ENCODE peak calls at places on chromosomes 12 and 14, in ten cellular contexts. V, S, U, J, A, H, M, Y, P and C are unnamed samples.

GRCh38 chr14:81686512-81686911 is 152.9 kb upstream of the SEL1L start:
- DNase-seq in V (no peak), S (no peak), U (no peak), J (no peak), A (no peak), H (no peak), M (no peak), Y (no peak), P (no peak), C (no peak)

GRCh38 chr12:104682790-104683279 is 226.1 kb downstream of the CHST11 start:
- DNase-seq in V (no peak), S (no peak), U (peak; percentile 70), J (no peak), A (peak; percentile 72), H (no peak), M (no peak), Y (peak; percentile 39), P (no peak), C (peak; percentile 72)

GRCh38 chr12:107776171-107776570 is 1.7 kb downstream of the ASCL4 start:
- DNase-seq in V (no peak), S (no peak), U (no peak), J (no peak), A (no peak), H (no peak), M (no peak), Y (no peak), P (no peak), C (no peak)

GRCh38 chr12:68374315-68374982 is 42.3 kb upstream of the MDM1 start:
- DNase-seq in V (no peak), S (no peak), U (no peak), J (no peak), A (peak; percentile 12), H (no peak), M (no peak), Y (peak; percentile 31), P (no peak), C (peak; percentile 67)

GRCh38 chr12:122022393-122023338 is 982 bp downstream of the BCL7A start:
- DNase-seq in V (peak; percentile 30), S (peak; percentile 45), U (no peak), J (no peak), A (no peak), H (peak; percentile 50), M (no peak), Y (no peak), P (no peak), C (no peak)

GRCh38 chr14:74585406-74586335 is 26.4 kb downstream of the LTBP2 start:
- DNase-seq in V (no peak), S (no peak), U (no peak), J (peak; percentile 28), A (no peak), H (no peak), M (no peak), Y (no peak), P (no peak), C (no peak)

GRCh38 chr14:63745858-63746425 is 18.1 kb upstream of the SGPP1 start:
- DNase-seq in V (no peak), S (no peak), U (peak; percentile 33), J (no peak), A (no peak), H (peak; percentile 6), M (no peak), Y (no peak), P (peak; percentile 44), C (peak; percentile 27)

GRCh38 chr12:12265571-12266388 is 1.1 kb downstream of the LRP6 start:
- DNase-seq in V (no peak), S (peak; percentile 59), U (no peak), J (no peak), A (no peak), H (no peak), M (peak; percentile 31), Y (no peak), P (no peak), C (no peak)

GRCh38 chr12:94990222-94990621 is 13.3 kb downstream of the NDUFA12 start:
- DNase-seq in V (no peak), S (no peak), U (no peak), J (no peak), A (no peak), H (no peak), M (no peak), Y (no peak), P (no peak), C (no peak)

GRCh38 chr14:89344871-89345270 is 72.2 kb downstream of the FOXN3 start:
- DNase-seq in V (no peak), S (peak; percentile 14), U (no peak), J (no peak), A (no peak), H (no peak), M (no peak), Y (no peak), P (no peak), C (no peak)

GRCh38 chr14:34120185-34120977 is 169.5 kb upstream of the EGLN3 start:
- DNase-seq in V (peak; percentile 5), S (no peak), U (no peak), J (no peak), A (no peak), H (no peak), M (no peak), Y (no peak), P (no peak), C (no peak)

GRCh38 chr14:23034498-23035302 is at the start of gene PSMB5:
- DNase-seq in V (peak; percentile 94), S (no peak), U (peak; percentile 91), J (peak; percentile 92), A (peak; percentile 90), H (peak; percentile 82), M (peak; percentile 93), Y (peak; percentile 74), P (peak; percentile 91), C (peak; percentile 90)

GRCh38 chr14:95059126-95059525 is 98.2 kb downstream of the DICER1 start:
- DNase-seq in V (no peak), S (no peak), U (no peak), J (no peak), A (no peak), H (no peak), M (no peak), Y (no peak), P (no peak), C (no peak)

GRCh38 chr12:507261-507853 is 47.6 kb downstream of the B4GALNT3 start:
- DNase-seq in V (no peak), S (no peak), U (no peak), J (no peak), A (no peak), H (no peak), M (no peak), Y (no peak), P (no peak), C (no peak)

GRCh38 chr14:89484445-89484844 is 67.4 kb upstream of the FOXN3 start:
- DNase-seq in V (no peak), S (no peak), U (no peak), J (no peak), A (no peak), H (no peak), M (no peak), Y (no peak), P (no peak), C (no peak)

GRCh38 chr12:89663577-89664357 is 44.9 kb downstream of the ATP2B1 start:
- DNase-seq in V (peak; percentile 22), S (no peak), U (no peak), J (no peak), A (no peak), H (no peak), M (peak; percentile 28), Y (no peak), P (no peak), C (peak; percentile 24)

GRCh38 chr12:130634866-130635265 is 81.2 kb downstream of the RIMBP2 start:
- DNase-seq in V (no peak), S (no peak), U (no peak), J (no peak), A (no peak), H (no peak), M (no peak), Y (no peak), P (no peak), C (no peak)

GRCh38 chr12:52413787-52414345 is 7.7 kb upstream of the KRT82 start:
- DNase-seq in V (no peak), S (no peak), U (no peak), J (no peak), A (no peak), H (no peak), M (no peak), Y (no peak), P (no peak), C (no peak)

GRCh38 chr12:117671734-117672133 is 297.1 kb downstream of the KSR2 start:
- DNase-seq in V (no peak), S (no peak), U (no peak), J (no peak), A (no peak), H (peak; percentile 72), M (peak; percentile 12), Y (no peak), P (no peak), C (peak; percentile 35)

GRCh38 chr14:52080817-52081755 is 12.2 kb upstream of the NID2 start:
- DNase-seq in V (peak; percentile 97), S (no peak), U (no peak), J (no peak), A (no peak), H (peak; percentile 14), M (peak; percentile 93), Y (no peak), P (no peak), C (no peak)

GRCh38 chr12:1781770-1782169 is 38.6 kb upstream of the LRTM2 start:
- DNase-seq in V (no peak), S (no peak), U (no peak), J (no peak), A (no peak), H (no peak), M (no peak), Y (no peak), P (no peak), C (no peak)